ENCODE peak calls at places on chromosomes 2 and 18, in ten cellular contexts. N, S, G, B, U, F, K, R, C and P are unnamed samples.
A peak's percentile ranks its signal among the peaks of the same experiment; 100 is the strongest.

GRCh38 chr18:58223717-58224424 is 179.8 kb downstream of the NEDD4L start:
- DNase-seq in N (peak; percentile 58), S (peak; percentile 66), G (peak; percentile 80), B (peak; percentile 27), U (no peak), F (no peak), K (no peak), R (no peak), C (no peak), P (no peak)

GRCh38 chr18:69814861-69815385 is 132.8 kb downstream of the CD226 start:
- DNase-seq in N (no peak), S (no peak), G (no peak), B (no peak), U (no peak), F (no peak), K (no peak), R (no peak), C (no peak), P (no peak)

GRCh38 chr18:54551590-54551989 is 39.5 kb upstream of the DYNAP start:
- DNase-seq in N (no peak), S (no peak), G (no peak), B (no peak), U (no peak), F (no peak), K (no peak), R (no peak), C (no peak), P (no peak)

GRCh38 chr2:158905824-158906223 is 62.6 kb upstream of the TANC1 start:
- DNase-seq in N (no peak), S (no peak), G (no peak), B (no peak), U (no peak), F (no peak), K (no peak), R (no peak), C (no peak), P (no peak)

GRCh38 chr2:112152476-112153178 is 14.4 kb downstream of the FBLN7 start:
- DNase-seq in N (no peak), S (no peak), G (no peak), B (no peak), U (no peak), F (peak; percentile 32), K (no peak), R (no peak), C (no peak), P (no peak)

GRCh38 chr18:54720590-54720989 is 107.7 kb upstream of the RAB27B start:
- DNase-seq in N (no peak), S (no peak), G (no peak), B (no peak), U (no peak), F (no peak), K (no peak), R (no peak), C (no peak), P (no peak)

GRCh38 chr2:201233192-201234166 is 26.9 kb upstream of the CASP8 start:
- DNase-seq in N (no peak), S (no peak), G (no peak), B (no peak), U (no peak), F (no peak), K (peak; percentile 72), R (peak; percentile 61), C (peak; percentile 81), P (no peak)

GRCh38 chr2:53283326-53283725 is 484.3 kb upstream of the CHAC2 start:
- DNase-seq in N (no peak), S (no peak), G (no peak), B (no peak), U (no peak), F (no peak), K (no peak), R (no peak), C (no peak), P (no peak)

GRCh38 chr2:3435440-3435839 is 55.9 kb downstream of the TRAPPC12 start:
- DNase-seq in N (no peak), S (peak; percentile 19), G (no peak), B (no peak), U (no peak), F (no peak), K (no peak), R (no peak), C (no peak), P (no peak)

GRCh38 chr2:77007668-77008067 is 514.5 kb downstream of the LRRTM4 start:
- DNase-seq in N (no peak), S (peak; percentile 44), G (no peak), B (no peak), U (no peak), F (no peak), K (no peak), R (no peak), C (no peak), P (no peak)